ENCODE peak calls at places on chromosomes 13 and 19, in six cellular contexts. One of them, this sample, is unnamed.

GRCh38 chr13:112140366-112140765 is 73.4 kb downstream of the SOX1 start:
- DNase-seq in effector memory CD4-positive, alpha-beta T cell: no peak
- DNase-seq in HL-60: no peak
- DNase-seq in CD4-positive, alpha-beta memory T cell: no peak
- DNase-seq in HEK293T: no peak
- DNase-seq in EL: no peak
- DNase-seq in this sample: no peak

GRCh38 chr13:112903606-112904195 is 65.3 kb upstream of the MCF2L start:
- DNase-seq in effector memory CD4-positive, alpha-beta T cell: no peak
- DNase-seq in HL-60: no peak
- DNase-seq in CD4-positive, alpha-beta memory T cell: no peak
- DNase-seq in HEK293T: no peak
- DNase-seq in EL: no peak
- DNase-seq in this sample: no peak

GRCh38 chr13:84588023-84588422 is 705.7 kb upstream of the SLITRK1 start:
- DNase-seq in effector memory CD4-positive, alpha-beta T cell: no peak
- DNase-seq in HL-60: no peak
- DNase-seq in CD4-positive, alpha-beta memory T cell: no peak
- DNase-seq in HEK293T: no peak
- DNase-seq in EL: no peak
- DNase-seq in this sample: no peak

GRCh38 chr13:23434431-23434830 is 929 bp upstream of the SACS start:
- DNase-seq in effector memory CD4-positive, alpha-beta T cell: no peak
- DNase-seq in HL-60: no peak
- DNase-seq in CD4-positive, alpha-beta memory T cell: no peak
- DNase-seq in HEK293T: no peak
- DNase-seq in EL: no peak
- DNase-seq in this sample: no peak

GRCh38 chr13:113532156-113532806 is 41.8 kb upstream of the DCUN1D2 start:
- DNase-seq in effector memory CD4-positive, alpha-beta T cell: no peak
- DNase-seq in HL-60: no peak
- DNase-seq in CD4-positive, alpha-beta memory T cell: no peak
- DNase-seq in HEK293T: no peak
- DNase-seq in EL: peak
- DNase-seq in this sample: no peak

GRCh38 chr19:38734426-38735256 is 9.6 kb downstream of the CAPN12 start:
- DNase-seq in effector memory CD4-positive, alpha-beta T cell: no peak
- DNase-seq in HL-60: no peak
- DNase-seq in CD4-positive, alpha-beta memory T cell: peak
- DNase-seq in HEK293T: no peak
- DNase-seq in EL: peak
- DNase-seq in this sample: peak

GRCh38 chr19:15393963-15394362 is 14.4 kb upstream of the AKAP8 start:
- DNase-seq in effector memory CD4-positive, alpha-beta T cell: no peak
- DNase-seq in HL-60: no peak
- DNase-seq in CD4-positive, alpha-beta memory T cell: no peak
- DNase-seq in HEK293T: no peak
- DNase-seq in EL: peak
- DNase-seq in this sample: no peak

GRCh38 chr13:20460744-20461143 is 64.9 kb downstream of the CRYL1 start:
- DNase-seq in effector memory CD4-positive, alpha-beta T cell: no peak
- DNase-seq in HL-60: no peak
- DNase-seq in CD4-positive, alpha-beta memory T cell: no peak
- DNase-seq in HEK293T: peak
- DNase-seq in EL: no peak
- DNase-seq in this sample: no peak

GRCh38 chr19:3387645-3388589 is 21.5 kb downstream of the NFIC start:
- DNase-seq in effector memory CD4-positive, alpha-beta T cell: no peak
- DNase-seq in HL-60: no peak
- DNase-seq in CD4-positive, alpha-beta memory T cell: no peak
- DNase-seq in HEK293T: no peak
- DNase-seq in EL: peak
- DNase-seq in this sample: no peak

GRCh38 chr19:4044927-4045557 is 21.7 kb downstream of the ZBTB7A start:
- DNase-seq in effector memory CD4-positive, alpha-beta T cell: no peak
- DNase-seq in HL-60: no peak
- DNase-seq in CD4-positive, alpha-beta memory T cell: peak
- DNase-seq in HEK293T: no peak
- DNase-seq in EL: no peak
- DNase-seq in this sample: no peak

GRCh38 chr13:83819156-83819555 is 63.1 kb downstream of the SLITRK1 start:
- DNase-seq in effector memory CD4-positive, alpha-beta T cell: no peak
- DNase-seq in HL-60: no peak
- DNase-seq in CD4-positive, alpha-beta memory T cell: no peak
- DNase-seq in HEK293T: no peak
- DNase-seq in EL: peak
- DNase-seq in this sample: no peak

GRCh38 chr19:343941-344624 is 513 bp downstream of the MIER2 start:
- DNase-seq in effector memory CD4-positive, alpha-beta T cell: peak
- DNase-seq in HL-60: no peak
- DNase-seq in CD4-positive, alpha-beta memory T cell: no peak
- DNase-seq in HEK293T: peak
- DNase-seq in EL: peak
- DNase-seq in this sample: peak

GRCh38 chr19:19095691-19096090 is 31.9 kb downstream of the SLC25A42 start:
- DNase-seq in effector memory CD4-positive, alpha-beta T cell: no peak
- DNase-seq in HL-60: no peak
- DNase-seq in CD4-positive, alpha-beta memory T cell: no peak
- DNase-seq in HEK293T: no peak
- DNase-seq in EL: no peak
- DNase-seq in this sample: no peak

This sample was measured in central memory CD4-positive, alpha-beta T cell.